ENCODE peak calls at places on chromosomes 13 and 19, in five cellular contexts. Z, I, X, V and C are unnamed samples.
A peak's percentile ranks its signal among the peaks of the same experiment; 100 is the strongest.

GRCh38 chr13:62431852-62432251 is 1016.2 kb upstream of the PCDH20 start:
- DNase-seq in Z (no peak), I (no peak), X (no peak), V (no peak), C (no peak)

GRCh38 chr13:111353508-111353907 is 33.1 kb downstream of the TEX29 start:
- DNase-seq in Z (no peak), I (no peak), X (no peak), V (no peak), C (no peak)

GRCh38 chr13:110825516-110825915 is 89.4 kb downstream of the ANKRD10 start:
- DNase-seq in Z (no peak), I (no peak), X (no peak), V (no peak), C (no peak)

GRCh38 chr13:97853550-97853949 is 99.9 kb upstream of the IPO5 start:
- DNase-seq in Z (no peak), I (no peak), X (no peak), V (no peak), C (peak; percentile 40)

GRCh38 chr19:43570174-43570791 is 5.0 kb downstream of the XRCC1 start:
- DNase-seq in Z (no peak), I (no peak), X (no peak), V (no peak), C (no peak)

GRCh38 chr19:46211201-46211881 is 18.2 kb upstream of the IGFL1 start:
- DNase-seq in Z (peak; percentile 78), I (no peak), X (peak; percentile 33), V (no peak), C (no peak)

GRCh38 chr19:15241259-15241658 is 9.0 kb upstream of the EPHX3 start:
- DNase-seq in Z (no peak), I (no peak), X (no peak), V (no peak), C (no peak)

GRCh38 chr19:14370169-14370998 is 10.9 kb upstream of the ADGRE5 start:
- DNase-seq in Z (no peak), I (no peak), X (no peak), V (peak; percentile 56), C (no peak)

GRCh38 chr13:71842003-71842402 is 25.0 kb downstream of the DACH1 start:
- DNase-seq in Z (no peak), I (peak; percentile 13), X (no peak), V (no peak), C (no peak)

GRCh38 chr13:42116225-42116624 is 67.8 kb downstream of the DGKH start:
- DNase-seq in Z (no peak), I (no peak), X (no peak), V (no peak), C (no peak)

GRCh38 chr13:68056816-68057710 is 826.9 kb upstream of the PCDH9 start:
- DNase-seq in Z (peak; percentile 20), I (no peak), X (no peak), V (no peak), C (no peak)

GRCh38 chr13:77207943-77208342 is 119.0 kb downstream of the MYCBP2 start:
- DNase-seq in Z (no peak), I (no peak), X (no peak), V (no peak), C (peak; percentile 82)

GRCh38 chr19:290539-291521 is at the start of gene PLPP2:
- DNase-seq in Z (peak; percentile 61), I (peak; percentile 83), X (peak; percentile 51), V (no peak), C (no peak)

GRCh38 chr19:1606138-1606651 is 933 bp upstream of the UQCR11 start:
- DNase-seq in Z (no peak), I (no peak), X (no peak), V (no peak), C (no peak)

GRCh38 chr19:42003506-42004294 is 9.7 kb upstream of the ATP1A3 start:
- DNase-seq in Z (no peak), I (no peak), X (no peak), V (no peak), C (no peak)

GRCh38 chr13:60258349-60258748 is 94.6 kb upstream of the DIAPH3 start:
- DNase-seq in Z (no peak), I (no peak), X (peak; percentile 11), V (no peak), C (no peak)